ENCODE peak calls at places on chromosomes 4 and X, in four cellular contexts. W, X, V and J are unnamed samples.

GRCh38 chr4:151206241-151207005 is 70.5 kb upstream of the PRSS48 start:
- DNase-seq in W (no peak), X (no peak), V (no peak), J (no peak)

GRCh38 chr4:153748378-153748777 is 11.4 kb downstream of the RNF175 start:
- DNase-seq in W (no peak), X (no peak), V (no peak), J (peak)

GRCh38 chrX:12567857-12568256 is 223.4 kb upstream of the PRPS2 start:
- DNase-seq in W (no peak), X (no peak), V (no peak), J (no peak)

GRCh38 chrX:133850414-133850813 is 135.0 kb downstream of the GPC3 start:
- DNase-seq in W (no peak), X (no peak), V (no peak), J (no peak)

GRCh38 chr4:4849524-4850193 is 9.8 kb upstream of the MSX1 start:
- DNase-seq in W (peak), X (no peak), V (no peak), J (no peak)

GRCh38 chrX:152451731-152451980 is 541 bp upstream of the GABRA3 start:
- DNase-seq in W (no peak), X (no peak), V (no peak), J (no peak)

GRCh38 chrX:103585421-103586313 is at the start of gene TCEAL4:
- DNase-seq in W (peak), X (no peak), V (peak), J (peak)

GRCh38 chr4:16588651-16589050 is 309.8 kb downstream of the LDB2 start:
- DNase-seq in W (no peak), X (no peak), V (no peak), J (no peak)

GRCh38 chr4:27005512-27006246 is 145.0 kb downstream of the STIM2 start:
- DNase-seq in W (no peak), X (no peak), V (no peak), J (no peak)

GRCh38 chrX:115602308-115602707 is 41.3 kb downstream of the PLS3 start:
- DNase-seq in W (no peak), X (no peak), V (no peak), J (no peak)

GRCh38 chr4:138512766-138513165 is 270.6 kb upstream of the SLC7A11 start:
- DNase-seq in W (no peak), X (no peak), V (no peak), J (no peak)

GRCh38 chr4:73222466-73223257 is 35.9 kb downstream of the ANKRD17 start:
- DNase-seq in W (no peak), X (peak), V (peak), J (peak)

GRCh38 chr4:7885216-7886134 is 54.2 kb downstream of the AFAP1 start:
- DNase-seq in W (no peak), X (no peak), V (no peak), J (no peak)

GRCh38 chrX:38473715-38474114 is 87.6 kb upstream of the TSPAN7 start:
- DNase-seq in W (no peak), X (no peak), V (no peak), J (no peak)

GRCh38 chr4:3284734-3285557 is 7.9 kb upstream of the RGS12 start:
- DNase-seq in W (peak), X (no peak), V (no peak), J (no peak)

GRCh38 chr4:174084981-174085380 is 198.5 kb downstream of the FBXO8 start:
- DNase-seq in W (no peak), X (no peak), V (no peak), J (no peak)

GRCh38 chr4:25970241-25970675 is 56.2 kb downstream of the SMIM20 start:
- DNase-seq in W (peak), X (no peak), V (no peak), J (no peak)

GRCh38 chr4:75071241-75071778 is 138.4 kb downstream of the PARM1 start:
- DNase-seq in W (no peak), X (no peak), V (no peak), J (no peak)

GRCh38 chrX:55312655-55313054 is 47.9 kb upstream of the PAGE3 start:
- DNase-seq in W (no peak), X (no peak), V (no peak), J (no peak)

GRCh38 chrX:11382935-11383334 is 89.7 kb downstream of the AMELX start:
- DNase-seq in W (no peak), X (no peak), V (no peak), J (no peak)

GRCh38 chr4:15004701-15005301 is 2.5 kb downstream of the CPEB2 start:
- DNase-seq in W (peak), X (peak), V (no peak), J (peak)

GRCh38 chrX:10121787-10122186 is 35.0 kb upstream of the CLCN4 start:
- DNase-seq in W (no peak), X (no peak), V (no peak), J (no peak)

GRCh38 chrX:122188751-122189150 is 995.3 kb upstream of the GRIA3 start:
- DNase-seq in W (no peak), X (no peak), V (no peak), J (no peak)

GRCh38 chr4:68732653-68733466 is 62.4 kb upstream of the UGT2B15 start:
- DNase-seq in W (no peak), X (no peak), V (no peak), J (no peak)

GRCh38 chr4:19944251-19944650 is 307.5 kb upstream of the SLIT2 start:
- DNase-seq in W (no peak), X (no peak), V (no peak), J (no peak)

GRCh38 chr4:102036619-102037376 is 246.3 kb downstream of the BANK1 start:
- DNase-seq in W (no peak), X (no peak), V (peak), J (no peak)